ENCODE peak calls at places on chromosomes 16 and 17, in five cellular contexts. V is GM23338; X is mammary epithelial cell; C is left lung; A is CD8-positive, alpha-beta T cell. Y is an unnamed sample. For H3K4me1 and H3K27me3, the result is how much of the 10 kb centered on the place peaks cover.

GRCh38 chr17:67602439-67602838 is 115.3 kb upstream of the NOL11 start:
- DNase-seq in V (no peak), X (no peak), C (no peak), A (no peak), Y (no peak)

GRCh38 chr17:40026816-40027613 is 11.8 kb downstream of the CSF3 start:
- DNase-seq in V (peak), X (peak), C (peak), A (peak), Y (peak)

GRCh38 chr17:42118545-42118944 is 2.6 kb downstream of the KAT2A start:
- DNase-seq in V (peak), X (peak), C (no peak), A (no peak), Y (no peak)

GRCh38 chr16:22284637-22285515 is 12.3 kb upstream of the POLR3E start:
- DNase-seq in V (no peak), X (no peak), C (no peak), A (no peak), Y (no peak)

GRCh38 chr17:64662774-64663367 is 764 bp upstream of the SMURF2 start:
- DNase-seq in V (peak), X (no peak), C (no peak), A (no peak), Y (no peak)

GRCh38 chr16:54986404-54986803 is 55.7 kb downstream of the IRX5 start:
- DNase-seq in V (no peak), X (no peak), C (no peak), A (no peak), Y (no peak)

GRCh38 chr16:593406-593805 is 3.5 kb downstream of the RAB40C start:
- DNase-seq in V (no peak), X (peak), C (no peak), A (no peak), Y (no peak)

GRCh38 chr16:50585331-50585776 is 37.2 kb downstream of the NKD1 start:
- DNase-seq in V (no peak), X (no peak), C (no peak), A (no peak), Y (no peak)

GRCh38 chr16:58462997-58463891 is 36.7 kb upstream of the NDRG4 start:
- DNase-seq in V (peak), X (no peak), C (peak), A (no peak), Y (no peak)

GRCh38 chr17:59513934-59514841 is 51.2 kb upstream of the DHX40 start:
- DNase-seq in V (no peak), X (peak), C (peak), A (no peak), Y (no peak)

GRCh38 chr17:75266315-75267145 is 4.5 kb downstream of the MIF4GD start:
- DNase-seq in V (no peak), X (no peak), C (no peak), A (no peak), Y (no peak)

DNA sequence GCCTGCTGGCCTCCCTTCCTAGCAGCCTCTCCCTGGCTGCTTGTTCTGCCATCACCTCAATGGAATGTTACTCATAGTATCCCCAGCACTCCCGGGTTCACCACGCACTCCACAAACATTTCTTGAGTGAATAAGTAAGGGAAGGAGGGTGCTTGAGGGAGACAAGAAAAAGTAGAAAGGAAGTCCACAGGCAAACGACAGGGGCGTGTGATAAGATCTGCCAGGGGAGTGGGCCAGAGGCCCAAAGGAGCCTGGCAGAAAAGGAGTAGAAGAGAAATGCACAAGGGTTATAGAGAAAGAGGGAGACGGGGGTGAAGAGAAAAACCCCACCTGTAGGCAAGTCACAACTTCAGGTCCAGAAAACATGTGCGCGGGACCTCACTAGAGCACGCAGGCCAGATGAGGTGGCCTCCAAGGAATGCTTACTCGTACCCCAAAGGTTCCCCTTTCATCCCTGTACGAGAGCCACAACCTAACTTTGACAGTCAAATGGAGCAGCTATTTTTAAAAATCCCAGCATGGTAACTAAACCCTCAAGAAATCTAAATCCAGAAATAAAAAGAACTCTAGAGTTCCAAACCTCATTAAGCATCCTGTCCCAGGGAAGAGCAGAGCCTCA is 6.6 kb downstream of the ZDHHC7 start:
- DNase-seq in V (no peak), X (peak), C (no peak), A (no peak), Y (no peak)
- H3K4me3 ChIP-seq in V (no peak), X (no peak), C (no peak), A (no peak), Y (no peak)

GRCh38 chr17:3003401-3004149 is 59.8 kb downstream of the OR1D5 start:
- DNase-seq in V (no peak), X (no peak), C (peak), A (no peak), Y (no peak)
- H3K4me1 ChIP-seq in V (under half), X (under half), C (under half), A (under half), Y (under half)

GRCh38 chr17:36930501-36930900 is 6.8 kb upstream of the LHX1 start:
- DNase-seq in V (no peak), X (no peak), C (no peak), A (no peak), Y (no peak)

GRCh38 chr17:36933174-36934143 is 3.8 kb upstream of the LHX1 start:
- DNase-seq in V (peak), X (no peak), C (no peak), A (no peak), Y (no peak)

GRCh38 chr17:36931096-36931696 is 6.1 kb upstream of the LHX1 start:
- DNase-seq in V (no peak), X (no peak), C (no peak), A (no peak), Y (no peak)

GRCh38 chr17:36932383-36933173 is 4.7 kb upstream of the LHX1 start:
- DNase-seq in V (no peak), X (no peak), C (no peak), A (no peak), Y (no peak)

GRCh38 chr17:36931697-36932382 is 5.4 kb upstream of the LHX1 start:
- DNase-seq in V (no peak), X (no peak), C (no peak), A (no peak), Y (no peak)
- H3K27me3 ChIP-seq in V (half or more), X (half or more), C (half or more), A (half or more), Y (half or more)

GRCh38 chr16:72985148-72985882 is 62.6 kb downstream of the ZFHX3 start:
- DNase-seq in V (no peak), X (no peak), C (no peak), A (no peak), Y (no peak)
- H3K4me3 ChIP-seq in V (no peak), X (no peak), C (no peak), A (no peak), Y (no peak)

DNA sequence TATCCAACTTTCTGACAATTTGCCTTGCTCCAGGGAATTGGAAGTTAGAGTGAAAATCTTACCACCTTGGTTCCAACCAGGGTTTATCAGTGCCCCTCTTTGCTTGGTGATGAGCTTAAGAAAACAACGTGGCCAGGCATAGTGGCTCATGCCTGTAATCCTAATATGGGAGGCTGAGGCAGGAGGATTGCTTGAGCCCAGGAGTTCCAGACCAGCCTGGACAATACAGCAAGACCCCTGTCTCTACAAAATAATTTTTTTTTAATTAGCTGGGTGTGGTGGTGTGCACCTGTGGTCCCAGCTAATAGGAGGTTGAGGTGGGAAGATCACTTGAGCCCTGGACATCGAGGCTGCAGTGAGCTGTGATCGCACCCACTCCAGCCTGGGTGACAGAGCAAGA is 21.4 kb downstream of the SLC7A6 start:
- DNase-seq in V (no peak), X (no peak), C (no peak), A (no peak), Y (no peak)
- H3K4me1 ChIP-seq in V (under half), X (under half), C (half or more), A (half or more), Y (half or more)

GRCh38 chr17:3754458-3755334 is 31.0 kb downstream of the HASPIN start:
- DNase-seq in V (peak), X (peak), C (peak), A (peak), Y (peak)
- H3K27me3 ChIP-seq in V (under half), X (under half), C (under half), A (under half), Y (under half)

GRCh38 chr16:16029431-16030011 is 80.1 kb downstream of the ABCC1 start:
- DNase-seq in V (no peak), X (no peak), C (no peak), A (no peak), Y (no peak)
- H3K4me3 ChIP-seq in V (no peak), X (no peak), C (no peak), A (no peak), Y (no peak)

GRCh38 chr17:53912117-53912516 is 89.4 kb downstream of the KIF2B start:
- DNase-seq in V (no peak), X (no peak), C (no peak), A (no peak), Y (no peak)
- H3K4me1 ChIP-seq in V (under half), X (under half), C (under half), A (under half), Y (under half)

GRCh38 chr16:87543436-87544191 is 50.8 kb upstream of the ZCCHC14 start:
- DNase-seq in V (no peak), X (no peak), C (no peak), A (no peak), Y (no peak)
- H3K27me3 ChIP-seq in V (under half), X (under half), C (half or more), A (under half), Y (under half)

GRCh38 chr17:5248821-5249479 is 14.3 kb upstream of the SCIMP start:
- DNase-seq in V (peak), X (no peak), C (no peak), A (no peak), Y (no peak)

GRCh38 chr17:5254903-5255521 is 20.4 kb upstream of the SCIMP start:
- DNase-seq in V (no peak), X (no peak), C (no peak), A (no peak), Y (no peak)

GRCh38 chr17:5254414-5254813 is 19.8 kb upstream of the SCIMP start:
- DNase-seq in V (no peak), X (no peak), C (no peak), A (no peak), Y (no peak)

DNA sequence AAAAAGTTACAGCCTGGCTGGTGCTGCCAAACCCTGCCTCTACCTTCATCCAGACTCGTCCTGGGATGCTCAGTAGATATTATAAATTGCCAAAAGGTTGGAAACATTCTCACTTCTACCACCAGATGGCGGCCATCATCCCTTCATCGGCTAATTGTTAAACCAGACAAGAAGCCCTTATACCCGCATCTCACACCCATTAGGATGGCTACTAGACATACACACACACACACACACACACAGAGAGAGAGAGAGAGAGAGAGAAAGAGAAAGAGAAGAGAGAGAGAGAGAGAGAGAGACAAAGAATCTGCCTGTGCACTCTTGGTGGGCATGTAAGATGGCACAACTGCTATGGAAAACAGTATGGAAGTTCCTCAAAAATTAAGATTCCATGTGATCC is 15.0 kb upstream of the SCIMP start:
- DNase-seq in V (peak), X (peak), C (no peak), A (peak), Y (peak)
- H3K4me3 ChIP-seq in V (no peak), X (no peak), C (no peak), A (no peak), Y (no peak)

Y was measured in effector memory CD4-positive, alpha-beta T cell.